ENCODE peak calls at places on chromosomes 3 and 15, in four cellular contexts. C is activated CD8-positive, alpha-beta memory T cell treated with anti-CD3 and anti-CD28 coated beads for 4 hours; B is germinal center; O is GM10248. L is an unnamed sample.

GRCh38 chr3:124395165-124395564 is 335.1 kb upstream of the UMPS start:
- DNase-seq in O (no peak), C (no peak), B (no peak), L (no peak)

GRCh38 chr3:108565506-108565905 is 23.7 kb downstream of the CIP2A start:
- DNase-seq in C (no peak), B (no peak), O (no peak), L (no peak)

GRCh38 chr15:53351373-53351772 is 408.1 kb downstream of the WDR72 start:
- DNase-seq in C (no peak), O (no peak), B (no peak), L (no peak)

GRCh38 chr15:70701891-70702568 is 61.3 kb downstream of the UACA start:
- DNase-seq in C (no peak), B (no peak), O (no peak), L (no peak)

GRCh38 chr3:154843647-154844046 is 236.5 kb upstream of the MME start:
- DNase-seq in O (no peak), C (no peak), B (no peak), L (no peak)

GRCh38 chr3:5731100-5731499 is 543.6 kb downstream of the EDEM1 start:
- DNase-seq in C (no peak), O (no peak), B (no peak), L (peak; percentile 8)

GRCh38 chr3:183907176-183907575 is 22.5 kb upstream of the PARL start:
- DNase-seq in O (no peak), C (no peak), B (no peak), L (no peak)

GRCh38 chr3:52216585-52217408 is 8.6 kb downstream of the TLR9 start:
- DNase-seq in B (no peak), O (no peak), C (no peak), L (no peak)

GRCh38 chr15:85523530-85523929 is 143.1 kb downstream of the AKAP13 start:
- DNase-seq in C (no peak), O (no peak), B (no peak), L (no peak)

GRCh38 chr15:50247819-50248650 is 17.5 kb downstream of the HDC start:
- DNase-seq in B (peak; percentile 33), C (no peak), O (peak; percentile 70), L (peak; percentile 59)

GRCh38 chr3:173221010-173221409 is 80.0 kb upstream of the SPATA16 start:
- DNase-seq in C (no peak), B (no peak), O (no peak), L (no peak)

L was measured in GM13977.